ENCODE peak calls at places on chromosomes 4 and X, in six cellular contexts. One of them, this sample, is unnamed.
A peak's percentile ranks its signal among the peaks of the same experiment; 100 is the strongest.

GRCh38 chr4:36385951-36386561 is 104.6 kb downstream of the DTHD1 start:
- DNase-seq in H1: no peak
- DNase-seq in prostate gland: no peak
- DNase-seq in upper lobe of left lung: no peak
- DNase-seq in breast epithelium: no peak
- DNase-seq in stomach: no peak
- DNase-seq in this sample: no peak

GRCh38 chr4:18882468-18882867 is 860.9 kb upstream of the LCORL start:
- DNase-seq in prostate gland: no peak
- DNase-seq in H1: no peak
- DNase-seq in breast epithelium: no peak
- DNase-seq in stomach: no peak
- DNase-seq in upper lobe of left lung: no peak
- DNase-seq in this sample: no peak

GRCh38 chrX:12988797-12989196 is 13.9 kb downstream of the TMSB4X start:
- DNase-seq in H1: no peak
- DNase-seq in breast epithelium: peak; percentile 64
- DNase-seq in upper lobe of left lung: no peak
- DNase-seq in stomach: peak; percentile 63
- DNase-seq in prostate gland: peak; percentile 69
- DNase-seq in this sample: no peak

GRCh38 chrX:78092296-78092695 is 11.8 kb upstream of the PGK1 start:
- DNase-seq in prostate gland: no peak
- DNase-seq in upper lobe of left lung: no peak
- DNase-seq in breast epithelium: no peak
- DNase-seq in stomach: no peak
- DNase-seq in H1: no peak
- DNase-seq in this sample: no peak

GRCh38 chr4:101292214-101292613 is 55.1 kb downstream of the PPP3CA start:
- DNase-seq in stomach: no peak
- DNase-seq in upper lobe of left lung: no peak
- DNase-seq in H1: no peak
- DNase-seq in prostate gland: no peak
- DNase-seq in breast epithelium: no peak
- DNase-seq in this sample: no peak

GRCh38 chr4:37461801-37462200 is 217.3 kb downstream of the NWD2 start:
- DNase-seq in breast epithelium: no peak
- DNase-seq in prostate gland: no peak
- DNase-seq in stomach: no peak
- DNase-seq in H1: no peak
- DNase-seq in upper lobe of left lung: no peak
- DNase-seq in this sample: no peak

GRCh38 chr4:8198906-8199593 is at the start of gene SH3TC1:
- DNase-seq in prostate gland: peak; percentile 87
- DNase-seq in H1: no peak
- DNase-seq in upper lobe of left lung: peak; percentile 94
- DNase-seq in breast epithelium: peak; percentile 81
- DNase-seq in stomach: peak; percentile 95
- DNase-seq in this sample: no peak

GRCh38 chr4:134567461-134567860 is 365.9 kb upstream of the PABPC4L start:
- DNase-seq in stomach: no peak
- DNase-seq in upper lobe of left lung: no peak
- DNase-seq in breast epithelium: no peak
- DNase-seq in H1: no peak
- DNase-seq in prostate gland: no peak
- DNase-seq in this sample: no peak

GRCh38 chr4:53654300-53654758 is 63.0 kb upstream of the LNX1 start:
- DNase-seq in stomach: peak; percentile 54
- DNase-seq in prostate gland: peak; percentile 89
- DNase-seq in H1: no peak
- DNase-seq in breast epithelium: peak; percentile 82
- DNase-seq in upper lobe of left lung: no peak
- DNase-seq in this sample: no peak

GRCh38 chr4:2281575-2282343 is 19.9 kb upstream of the MXD4 start:
- DNase-seq in prostate gland: no peak
- DNase-seq in H1: no peak
- DNase-seq in breast epithelium: no peak
- DNase-seq in stomach: peak; percentile 51
- DNase-seq in upper lobe of left lung: no peak
- DNase-seq in this sample: no peak

GRCh38 chr4:158710814-158711213 is 12.4 kb downstream of the PPID start:
- DNase-seq in breast epithelium: no peak
- DNase-seq in stomach: no peak
- DNase-seq in H1: no peak
- DNase-seq in prostate gland: no peak
- DNase-seq in upper lobe of left lung: no peak
- DNase-seq in this sample: no peak
- TF ChIP-seq POLR2AphosphoS5 in breast epithelium: no peak
- TF ChIP-seq POLR2AphosphoS5 in stomach: no peak
- TF ChIP-seq POLR2AphosphoS5 in H1: no peak
- TF ChIP-seq POLR2AphosphoS5 in prostate gland: no peak
- TF ChIP-seq POLR2AphosphoS5 in upper lobe of left lung: no peak
- TF ChIP-seq POLR2AphosphoS5 in this sample: no peak

DNA sequence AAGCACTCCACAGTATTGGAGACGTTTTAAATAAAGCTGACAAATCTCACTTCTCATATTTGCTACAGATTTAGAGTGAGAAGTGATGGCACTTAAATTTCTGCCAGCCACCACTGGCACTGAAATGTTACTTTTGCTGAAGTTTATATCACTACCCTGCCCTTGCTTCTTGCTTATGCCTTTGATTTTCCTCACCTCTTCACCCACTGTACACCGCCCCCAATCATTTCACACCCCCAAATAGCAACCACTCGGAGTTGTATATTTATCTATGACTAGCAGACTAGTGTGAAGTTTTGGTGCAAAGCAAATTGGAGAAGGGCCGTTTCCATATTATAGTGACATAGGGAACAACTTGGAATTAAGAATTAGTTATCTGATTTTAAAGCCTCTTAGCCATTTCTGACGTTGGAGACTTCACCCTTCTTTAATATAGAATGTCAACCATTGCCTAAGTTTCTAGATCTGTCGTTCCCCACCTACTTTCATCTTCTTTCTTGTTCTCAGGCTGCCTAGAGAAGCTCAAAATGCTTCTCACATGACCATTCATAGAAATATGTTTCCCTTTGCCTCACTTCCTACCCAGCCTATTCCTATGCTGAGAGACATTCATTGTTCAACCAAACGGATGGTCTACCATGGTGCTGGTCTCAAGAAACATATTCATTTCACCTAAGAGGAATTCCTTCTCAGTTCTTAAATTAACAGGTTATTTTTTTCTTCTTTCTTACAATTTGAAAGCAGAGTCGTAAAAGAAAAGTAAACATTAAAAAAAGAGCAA is 20.1 kb upstream of the SLC7A11 start:
- DNase-seq in upper lobe of left lung: no peak
- DNase-seq in prostate gland: no peak
- DNase-seq in H1: no peak
- DNase-seq in breast epithelium: no peak
- DNase-seq in stomach: no peak
- DNase-seq in this sample: no peak
- TF ChIP-seq CTCF in upper lobe of left lung: no peak
- TF ChIP-seq CTCF in prostate gland: no peak
- TF ChIP-seq CTCF in H1: no peak
- TF ChIP-seq CTCF in breast epithelium: no peak
- TF ChIP-seq CTCF in stomach: no peak
- TF ChIP-seq CTCF in this sample: no peak

GRCh38 chr4:114535725-114536124 is 62.9 kb upstream of the UGT8 start:
- DNase-seq in stomach: no peak
- DNase-seq in breast epithelium: no peak
- DNase-seq in H1: no peak
- DNase-seq in prostate gland: no peak
- DNase-seq in upper lobe of left lung: no peak
- DNase-seq in this sample: no peak
- H3K4me3 ChIP-seq in stomach: no peak overlapping the region
- H3K4me3 ChIP-seq in breast epithelium: no peak overlapping the region
- H3K4me3 ChIP-seq in H1: no peak overlapping the region
- H3K4me3 ChIP-seq in prostate gland: no peak overlapping the region
- H3K4me3 ChIP-seq in upper lobe of left lung: no peak overlapping the region
- H3K4me3 ChIP-seq in this sample: no peak overlapping the region

DNA sequence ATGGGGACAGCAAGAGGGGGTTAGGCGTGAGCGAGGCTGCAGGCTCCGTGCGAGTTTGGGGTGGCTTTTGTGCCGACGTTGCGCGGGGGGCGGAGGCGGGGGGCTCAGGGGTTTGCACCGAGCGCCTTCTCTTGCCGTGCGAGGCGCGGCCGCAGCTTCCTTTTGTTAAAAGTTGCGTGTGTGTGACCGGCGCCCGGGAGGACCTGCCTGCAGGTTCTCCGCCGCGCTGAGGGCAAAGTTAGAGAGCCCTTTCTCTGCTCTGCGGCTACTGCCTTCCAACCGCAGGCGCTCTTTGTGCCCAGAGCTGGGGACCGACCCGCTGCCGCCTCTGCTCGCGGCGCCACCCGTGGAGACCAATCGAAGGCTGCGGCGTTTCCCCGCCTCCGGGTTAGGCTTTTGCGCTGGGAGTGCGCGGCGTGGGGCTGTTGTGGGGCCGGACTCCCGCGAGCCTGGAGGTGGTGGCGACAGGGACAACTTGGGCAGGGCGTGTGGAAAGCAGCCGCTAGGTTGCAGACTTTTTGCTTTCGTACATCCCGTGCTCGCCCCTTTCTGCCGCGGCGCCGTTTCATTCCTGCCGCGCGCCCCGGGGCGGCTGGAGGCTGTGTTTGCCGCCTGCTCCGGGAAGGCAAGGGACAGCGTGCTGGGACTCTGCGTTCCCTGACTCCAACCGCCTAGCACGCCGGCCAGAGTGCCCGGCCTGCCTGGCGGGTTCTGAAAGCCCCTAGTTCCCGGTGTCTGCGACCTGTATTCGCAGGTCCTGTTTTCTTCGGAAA is 750 bp downstream of the KIT start:
- DNase-seq in prostate gland: peak; percentile 25
- DNase-seq in H1: no peak
- DNase-seq in breast epithelium: peak; percentile 47
- DNase-seq in stomach: peak; percentile 59
- DNase-seq in upper lobe of left lung: peak; percentile 90
- DNase-seq in this sample: no peak
- TF ChIP-seq POLR2AphosphoS5 in prostate gland: no peak
- TF ChIP-seq POLR2AphosphoS5 in H1: peak; percentile 40
- TF ChIP-seq POLR2AphosphoS5 in breast epithelium: peak; percentile 42
- TF ChIP-seq POLR2AphosphoS5 in stomach: no peak
- TF ChIP-seq POLR2AphosphoS5 in upper lobe of left lung: no peak
- TF ChIP-seq POLR2AphosphoS5 in this sample: no peak

This sample was measured in Panc1.